ENCODE peak calls at places on chromosomes 13 and 19, in eight cellular contexts. F is heart right ventricle, X is heart left ventricle, G is fibroblast of pulmonary artery, I is thoracic aorta, K is left ventricle myocardium inferior, S is H9, P is HFFc6. J is an unnamed sample.

GRCh38 chr13:46663216-46663615 is 110.2 kb downstream of the LRCH1 start:
- DNase-seq in G (no peak), K (no peak), F (no peak), S (no peak), P (no peak), X (no peak), I (no peak), J (no peak)

GRCh38 chr19:35248310-35249145 is at the start of gene LSR:
- DNase-seq in P (no peak), X (no peak), G (no peak), F (peak; percentile 41), K (no peak), S (peak; percentile 95), I (no peak), J (no peak)

GRCh38 chr13:45016792-45017425 is 27.6 kb downstream of the GPALPP1 start:
- DNase-seq in K (no peak), F (no peak), S (no peak), G (no peak), X (no peak), P (no peak), I (no peak), J (no peak)

GRCh38 chr19:45352471-45352870 is 11.9 kb downstream of the KLC3 start:
- DNase-seq in K (no peak), F (no peak), I (no peak), S (no peak), P (no peak), G (no peak), X (no peak), J (no peak)

GRCh38 chr13:83819611-83820010 is 62.7 kb downstream of the SLITRK1 start:
- DNase-seq in S (no peak), K (no peak), I (no peak), P (peak; percentile 13), G (no peak), X (no peak), F (no peak), J (peak; percentile 51)

GRCh38 chr19:29942404-29943261 is 594 bp downstream of the URI1 start:
- DNase-seq in F (peak; percentile 43), G (no peak), K (peak; percentile 65), S (peak; percentile 59), I (no peak), X (peak; percentile 67), P (no peak), J (no peak)

GRCh38 chr19:56837492-56837891 is 3.0 kb downstream of the PEG3 start:
- DNase-seq in G (peak; percentile 22), K (peak; percentile 75), S (no peak), F (peak; percentile 83), I (peak; percentile 17), P (no peak), X (peak; percentile 82), J (no peak)

GRCh38 chr13:77918391-77919261 is at the start of gene EDNRB:
- DNase-seq in K (peak; percentile 59), F (peak; percentile 72), G (peak; percentile 44), I (no peak), P (no peak), X (peak; percentile 56), S (peak; percentile 62), J (peak; percentile 17)

GRCh38 chr19:46859637-46860124 is 1.1 kb upstream of the ARHGAP35 start:
- DNase-seq in I (no peak), F (peak; percentile 79), P (peak; percentile 70), K (peak; percentile 75), G (no peak), S (no peak), X (peak; percentile 90), J (no peak)

GRCh38 chr19:5130371-5131030 is 161.6 kb downstream of the KDM4B start:
- DNase-seq in S (no peak), G (no peak), X (no peak), P (no peak), K (no peak), I (no peak), F (no peak), J (no peak)

GRCh38 chr13:21234537-21234936 is 58.1 kb downstream of the MRPL57 start:
- DNase-seq in K (no peak), X (peak; percentile 36), G (no peak), P (peak; percentile 60), F (peak; percentile 16), I (no peak), S (no peak), J (no peak)

GRCh38 chr13:102399791-102400618 is 1.8 kb downstream of the FGF14 start:
- DNase-seq in G (no peak), S (peak; percentile 50), P (no peak), X (peak; percentile 37), F (no peak), K (peak; percentile 25), I (no peak), J (no peak)
- TF ChIP-seq CTCF in G (no peak), S (peak; percentile 26), P (no peak), X (no peak), F (peak; percentile 21), K (no peak), I (no peak), J (no peak)

GRCh38 chr19:23436318-23436717 is 41.0 kb upstream of the ZNF91 start:
- DNase-seq in K (no peak), X (no peak), F (no peak), P (no peak), G (no peak), S (no peak), I (no peak), J (no peak)
- TF ChIP-seq CTCF in K (peak; percentile 34), X (no peak), F (peak; percentile 20), P (peak; percentile 42), G (peak; percentile 16), S (peak; percentile 46), I (no peak), J (no peak)

DNA sequence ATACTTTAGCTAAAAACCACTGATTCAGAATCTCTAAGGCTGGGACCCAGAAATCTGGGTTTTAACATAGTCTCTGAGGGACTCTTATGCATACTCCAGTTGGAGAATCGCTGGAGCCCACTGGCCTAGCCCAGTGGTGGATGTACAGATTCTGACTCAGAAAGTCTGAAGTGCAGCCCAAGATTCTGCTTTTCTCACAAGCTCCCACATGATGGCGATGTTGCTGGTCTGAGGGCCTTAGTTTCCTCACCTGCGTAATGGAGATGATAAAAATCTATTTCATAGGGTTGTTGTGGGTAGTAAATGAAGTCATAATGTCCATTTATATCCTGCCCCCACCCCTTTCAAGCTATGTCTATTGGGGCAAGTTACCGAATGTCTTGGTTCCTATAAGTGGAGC is 7.7 kb upstream of the CDADC1 start:
- DNase-seq in S (no peak), F (no peak), K (no peak), P (peak; percentile 25), G (peak; percentile 51), X (no peak), I (no peak), J (peak; percentile 23)
- TF ChIP-seq CTCF in S (peak; percentile 69), F (peak; percentile 42), K (peak; percentile 32), P (peak; percentile 73), G (peak; percentile 70), X (no peak), I (no peak), J (peak; percentile 62)

DNA sequence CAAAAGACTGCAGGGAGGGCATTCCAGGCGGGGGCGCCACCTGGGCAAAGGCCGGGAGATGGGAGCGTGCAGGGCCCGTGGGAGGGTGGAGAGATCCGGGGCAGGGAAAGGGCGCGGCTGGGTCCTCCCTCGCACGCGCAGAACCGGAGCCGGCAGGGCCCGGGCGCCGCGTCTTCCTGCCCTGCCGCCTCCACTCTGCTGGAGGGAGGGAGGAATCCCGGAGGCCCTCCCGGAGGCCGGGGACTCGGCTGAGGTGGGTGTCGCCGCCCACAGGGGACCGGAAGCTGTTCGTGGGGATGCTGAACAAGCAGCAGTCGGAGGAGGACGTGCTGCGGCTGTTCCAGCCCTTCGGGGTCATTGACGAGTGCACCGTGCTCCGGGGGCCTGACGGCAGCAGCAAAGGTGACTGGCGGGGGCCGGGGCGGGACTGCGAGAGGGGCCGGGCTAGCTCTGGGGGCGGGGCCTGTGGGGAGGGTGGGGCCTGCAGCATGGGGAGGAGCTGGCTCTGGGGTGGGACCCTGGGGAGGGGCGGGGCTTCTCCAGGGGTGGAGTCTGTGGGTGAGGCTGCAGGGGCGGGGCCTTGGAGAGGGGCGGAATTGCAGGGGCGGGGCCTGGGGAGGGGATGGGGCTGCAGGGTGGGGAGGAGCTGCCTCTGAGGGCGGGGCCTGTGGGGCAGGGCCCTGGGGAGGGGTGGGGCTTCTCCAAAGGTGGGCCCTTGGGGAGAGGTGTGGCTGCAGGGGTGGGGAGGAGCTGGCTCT is 51.3 kb downstream of the CELF5 start:
- DNase-seq in G (peak; percentile 78), K (peak; percentile 32), I (peak; percentile 7), X (peak; percentile 64), S (peak; percentile 96), F (peak; percentile 40), P (peak; percentile 55), J (peak; percentile 8)
- TF ChIP-seq CTCF in G (no peak), K (peak; percentile 23), I (no peak), X (no peak), S (peak; percentile 95), F (peak; percentile 31), P (peak; percentile 76), J (no peak)

J was measured in astrocyte.